ENCODE peak calls at places on chromosome 13, in five cellular contexts. F, H, S, G and Z are unnamed samples.

GRCh38 chr13:28138756-28139470 is 568 bp downstream of the PAN3 start:
- DNase-seq in F (peak; percentile 77), H (no peak), S (peak; percentile 85), G (peak; percentile 63), Z (peak; percentile 87)

GRCh38 chr13:40784540-40784939 is 4.9 kb upstream of the SLC25A15 start:
- DNase-seq in F (no peak), H (no peak), S (no peak), G (no peak), Z (no peak)

GRCh38 chr13:104408733-104409132 is 1342.5 kb upstream of the SLC10A2 start:
- DNase-seq in F (no peak), H (no peak), S (no peak), G (no peak), Z (peak; percentile 54)

GRCh38 chr13:43390101-43390500 is 366.7 kb downstream of the DNAJC15 start:
- DNase-seq in F (no peak), H (no peak), S (no peak), G (no peak), Z (no peak)

GRCh38 chr13:110471156-110471832 is 90.2 kb downstream of the RAB20 start:
- DNase-seq in F (no peak), H (no peak), S (no peak), G (no peak), Z (no peak)

GRCh38 chr13:67148219-67148583 is 81.9 kb downstream of the PCDH9 start:
- DNase-seq in F (no peak), H (no peak), S (no peak), G (no peak), Z (peak; percentile 82)

GRCh38 chr13:69331245-69331644 is 776.4 kb upstream of the ATXN8OS start:
- DNase-seq in F (no peak), H (no peak), S (no peak), G (no peak), Z (no peak)

GRCh38 chr13:51259359-51259645 is 37.1 kb downstream of the FAM124A start:
- DNase-seq in F (no peak), H (no peak), S (no peak), G (no peak), Z (no peak)

GRCh38 chr13:41019027-41019487 is at the start of gene ELF1:
- DNase-seq in F (peak; percentile 59), H (no peak), S (peak; percentile 35), G (peak; percentile 85), Z (peak; percentile 72)

GRCh38 chr13:46572758-46573384 is 19.9 kb downstream of the LRCH1 start:
- DNase-seq in F (no peak), H (no peak), S (no peak), G (no peak), Z (no peak)

GRCh38 chr13:85413664-85414063 is 385.6 kb downstream of the SLITRK6 start:
- DNase-seq in F (no peak), H (no peak), S (no peak), G (no peak), Z (no peak)

GRCh38 chr13:110232756-110233155 is 74.2 kb downstream of the COL4A1 start:
- DNase-seq in F (no peak), H (no peak), S (no peak), G (no peak), Z (no peak)

GRCh38 chr13:33033361-33033812 is 17.2 kb downstream of the KL start:
- DNase-seq in F (no peak), H (no peak), S (peak; percentile 4), G (no peak), Z (no peak)

GRCh38 chr13:26051231-26052135 is at the start of gene SHISA2:
- DNase-seq in F (peak; percentile 45), H (no peak), S (peak; percentile 82), G (no peak), Z (peak; percentile 69)

DNA sequence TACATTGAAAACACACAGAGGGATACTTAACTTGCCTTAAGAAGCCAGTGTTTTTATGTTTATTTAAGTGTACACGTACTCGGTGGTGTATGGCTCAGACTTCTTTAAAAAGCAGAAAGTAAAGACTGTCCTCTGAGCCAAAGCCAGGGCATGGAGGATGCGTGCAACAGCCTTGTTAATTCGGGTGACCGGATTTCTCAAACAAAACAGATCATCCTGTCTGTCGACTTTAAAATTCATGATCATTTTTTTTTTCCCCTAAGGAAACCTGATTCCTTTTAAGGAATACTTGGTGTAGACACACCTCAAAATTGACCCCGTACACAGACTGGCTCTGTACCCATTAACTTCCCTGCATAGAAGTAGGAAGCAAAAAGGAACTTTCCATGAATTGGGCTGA is 124.7 kb upstream of the RNF113B start:
- DNase-seq in F (no peak), H (no peak), S (no peak), G (no peak), Z (no peak)
- H3K4me1 ChIP-seq in F (peaks cover 55% of the 10 kb centered on the region), H (peaks cover 13% of the 10 kb centered on the region), S (peaks cover 13% of the 10 kb centered on the region), G (no peaks in the 10 kb centered on the region), Z (no peaks in the 10 kb centered on the region)

GRCh38 chr13:100673831-100674362 is 698 bp downstream of the TMTC4 start:
- DNase-seq in F (peak; percentile 55), H (no peak), S (peak; percentile 43), G (peak; percentile 28), Z (peak; percentile 91)
- TF ChIP-seq POLR2AphosphoS5 in F (peak; percentile 57), H (no peak), S (no peak), G (no peak), Z (peak; percentile 59)

DNA sequence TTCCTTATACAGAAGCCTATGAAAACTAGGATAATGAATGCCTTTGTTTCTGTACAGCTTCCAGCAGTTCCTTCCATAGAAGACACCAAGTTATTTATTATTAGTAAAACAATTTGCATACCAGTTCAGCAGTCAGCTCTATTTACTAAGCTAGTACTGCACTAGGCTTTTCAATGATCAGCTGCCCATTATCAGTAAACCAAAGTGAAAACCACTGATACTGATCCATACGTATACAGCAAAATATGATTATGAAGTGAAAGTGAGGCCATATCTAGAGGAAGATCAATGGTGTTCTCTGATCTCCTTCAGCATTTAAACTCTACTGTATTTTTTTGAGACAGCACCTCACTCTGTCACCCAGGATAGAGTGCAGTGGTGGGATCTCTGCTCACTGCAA is 3.2 kb downstream of the TPT1 start:
- DNase-seq in F (no peak), H (no peak), S (no peak), G (no peak), Z (no peak)
- H3K4me1 ChIP-seq in F (peaks cover 81% of the 10 kb centered on the region), H (peaks cover 32% of the 10 kb centered on the region), S (peaks cover 34% of the 10 kb centered on the region), G (peaks cover 80% of the 10 kb centered on the region), Z (peaks cover 75% of the 10 kb centered on the region)

GRCh38 chr13:23574421-23574820 is 4.2 kb downstream of the TNFRSF19 start:
- DNase-seq in F (no peak), H (no peak), S (no peak), G (no peak), Z (no peak)
- TF ChIP-seq POLR2AphosphoS5 in F (no peak), H (no peak), S (no peak), G (no peak), Z (no peak)

GRCh38 chr13:73957889-73958288 is 176.3 kb downstream of the KLF12 start:
- DNase-seq in F (no peak), H (no peak), S (no peak), G (no peak), Z (no peak)
- H3K4me1 ChIP-seq in F (peaks cover 20% of the 10 kb centered on the region), H (no peaks in the 10 kb centered on the region), S (no peaks in the 10 kb centered on the region), G (peaks cover 11% of the 10 kb centered on the region), Z (peaks cover 6% of the 10 kb centered on the region)

DNA sequence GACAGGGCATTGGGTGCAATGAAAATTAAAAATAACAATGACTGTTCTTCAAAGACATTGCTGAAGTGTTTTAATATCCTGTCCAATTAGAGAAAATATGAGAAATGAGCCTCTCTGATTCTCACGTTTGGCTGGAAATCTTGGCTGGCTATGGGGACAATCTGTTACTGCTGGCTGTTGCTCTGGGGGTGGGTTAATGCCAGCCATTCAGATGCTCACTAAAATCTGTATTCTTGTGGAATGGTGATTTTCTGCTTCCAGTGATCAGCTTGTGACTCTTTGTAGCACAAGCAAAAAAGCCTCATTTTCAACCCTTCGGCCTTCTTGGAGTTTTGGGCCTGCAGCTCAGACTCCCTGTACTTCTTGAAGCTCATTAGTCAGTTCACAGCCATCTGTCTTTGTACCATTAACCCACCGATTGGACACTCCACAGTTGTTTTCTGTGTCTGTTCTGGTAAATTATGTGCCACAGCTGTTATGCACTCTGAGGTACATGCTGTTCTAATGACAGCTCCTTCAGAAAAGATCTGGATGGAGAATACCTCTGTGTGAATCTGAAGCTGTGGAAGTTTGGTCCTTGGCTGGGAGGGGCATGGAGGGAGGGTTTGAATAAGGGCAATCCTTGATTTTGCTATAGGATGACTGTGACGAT is 310.7 kb downstream of the LMO7 start:
- DNase-seq in F (no peak), H (no peak), S (no peak), G (no peak), Z (no peak)
- TF ChIP-seq POLR2AphosphoS5 in F (peak; percentile 60), H (no peak), S (no peak), G (no peak), Z (no peak)

DNA sequence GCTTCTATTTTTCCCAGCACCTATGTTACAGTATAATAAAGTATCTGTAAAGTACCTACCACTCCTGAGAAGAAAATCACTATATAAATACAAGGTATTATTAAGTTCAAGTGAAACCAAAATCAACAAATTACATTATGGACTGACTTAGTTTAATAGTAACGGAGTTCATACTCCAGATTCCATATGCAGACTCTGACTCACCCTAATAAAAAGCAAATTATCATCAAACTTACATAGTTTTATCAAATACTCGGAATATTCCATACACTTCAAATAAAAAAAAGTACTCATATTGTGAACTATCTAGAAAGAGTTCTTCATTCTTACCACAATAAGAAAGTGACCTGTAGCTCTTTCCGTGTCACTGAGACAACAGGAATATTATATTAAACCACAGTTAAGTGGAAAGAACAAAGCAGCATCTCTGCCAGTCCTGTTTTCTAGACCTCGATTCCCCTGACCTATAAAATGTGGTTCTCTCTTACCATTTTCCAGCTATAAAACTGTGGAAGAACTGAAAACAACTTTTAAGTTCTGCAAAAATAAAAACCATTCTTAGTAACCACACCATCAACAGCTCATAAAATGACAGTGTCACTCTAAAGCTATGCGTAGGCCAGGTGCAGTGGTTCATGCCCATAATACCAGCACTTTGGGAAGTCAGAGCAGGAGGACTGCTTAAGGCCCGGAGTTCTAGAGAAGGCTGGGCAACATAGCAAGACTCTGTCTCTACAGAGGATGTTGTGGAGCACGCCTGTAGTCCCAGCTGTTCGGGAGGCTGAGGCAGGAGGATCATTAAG is 42.6 kb downstream of the USP12 start:
- DNase-seq in F (no peak), H (no peak), S (no peak), G (no peak), Z (no peak)
- H3K4me1 ChIP-seq in F (peaks cover 67% of the 10 kb centered on the region), H (peaks cover 85% of the 10 kb centered on the region), S (peaks cover 76% of the 10 kb centered on the region), G (peaks cover 29% of the 10 kb centered on the region), Z (peaks cover 23% of the 10 kb centered on the region)